ENCODE peak calls at places on chromosomes 13 and 19, in four cellular contexts. One of them, this sample, is unnamed.

GRCh38 chr19:48218964-48219363 is 36.7 kb downstream of the CARD8 start:
- DNase-seq in IMR-90: peak; percentile 22
- DNase-seq in fibroblast of lung: no peak
- DNase-seq in H9: no peak
- DNase-seq in this sample: no peak

GRCh38 chr13:20190481-20191310 is 2.0 kb downstream of the GJB2 start:
- DNase-seq in IMR-90: peak; percentile 90
- DNase-seq in fibroblast of lung: peak; percentile 53
- DNase-seq in H9: no peak
- DNase-seq in this sample: no peak

GRCh38 chr19:51251453-51251790 is 542 bp downstream of the SIGLECL1 start:
- DNase-seq in IMR-90: no peak
- DNase-seq in fibroblast of lung: no peak
- DNase-seq in H9: no peak
- DNase-seq in this sample: no peak

GRCh38 chr19:3162418-3163229 is 15.9 kb upstream of the S1PR4 start:
- DNase-seq in IMR-90: no peak
- DNase-seq in fibroblast of lung: no peak
- DNase-seq in H9: no peak
- DNase-seq in this sample: no peak

GRCh38 chr13:23766939-23767338 is 122.3 kb downstream of the MIPEP start:
- DNase-seq in IMR-90: no peak
- DNase-seq in fibroblast of lung: no peak
- DNase-seq in H9: no peak
- DNase-seq in this sample: no peak

GRCh38 chr19:10891360-10892108 is 20.2 kb downstream of the CARM1 start:
- DNase-seq in IMR-90: no peak
- DNase-seq in fibroblast of lung: peak; percentile 18
- DNase-seq in H9: peak; percentile 26
- DNase-seq in this sample: no peak

GRCh38 chr13:41384749-41385503 is 72.4 kb upstream of the RGCC start:
- DNase-seq in IMR-90: peak; percentile 15
- DNase-seq in fibroblast of lung: peak; percentile 36
- DNase-seq in H9: no peak
- DNase-seq in this sample: no peak

GRCh38 chr13:64075543-64076271 is 2660.1 kb upstream of the PCDH20 start:
- DNase-seq in IMR-90: no peak
- DNase-seq in fibroblast of lung: no peak
- DNase-seq in H9: no peak
- DNase-seq in this sample: peak; percentile 86

GRCh38 chr13:113423225-113424170 is 29.8 kb downstream of the ADPRHL1 start:
- DNase-seq in IMR-90: no peak
- DNase-seq in fibroblast of lung: no peak
- DNase-seq in H9: no peak
- DNase-seq in this sample: no peak

GRCh38 chr19:46420056-46420455 is 6.7 kb upstream of the CCDC8 start:
- DNase-seq in IMR-90: no peak
- DNase-seq in fibroblast of lung: no peak
- DNase-seq in H9: no peak
- DNase-seq in this sample: no peak

GRCh38 chr19:32166238-32166637 is 179.2 kb upstream of the ZNF507 start:
- DNase-seq in IMR-90: no peak
- DNase-seq in fibroblast of lung: no peak
- DNase-seq in H9: no peak
- DNase-seq in this sample: no peak

GRCh38 chr19:46606681-46607440 is 5.7 kb downstream of the CALM3 start:
- DNase-seq in IMR-90: no peak
- DNase-seq in fibroblast of lung: no peak
- DNase-seq in H9: no peak
- DNase-seq in this sample: no peak

DNA sequence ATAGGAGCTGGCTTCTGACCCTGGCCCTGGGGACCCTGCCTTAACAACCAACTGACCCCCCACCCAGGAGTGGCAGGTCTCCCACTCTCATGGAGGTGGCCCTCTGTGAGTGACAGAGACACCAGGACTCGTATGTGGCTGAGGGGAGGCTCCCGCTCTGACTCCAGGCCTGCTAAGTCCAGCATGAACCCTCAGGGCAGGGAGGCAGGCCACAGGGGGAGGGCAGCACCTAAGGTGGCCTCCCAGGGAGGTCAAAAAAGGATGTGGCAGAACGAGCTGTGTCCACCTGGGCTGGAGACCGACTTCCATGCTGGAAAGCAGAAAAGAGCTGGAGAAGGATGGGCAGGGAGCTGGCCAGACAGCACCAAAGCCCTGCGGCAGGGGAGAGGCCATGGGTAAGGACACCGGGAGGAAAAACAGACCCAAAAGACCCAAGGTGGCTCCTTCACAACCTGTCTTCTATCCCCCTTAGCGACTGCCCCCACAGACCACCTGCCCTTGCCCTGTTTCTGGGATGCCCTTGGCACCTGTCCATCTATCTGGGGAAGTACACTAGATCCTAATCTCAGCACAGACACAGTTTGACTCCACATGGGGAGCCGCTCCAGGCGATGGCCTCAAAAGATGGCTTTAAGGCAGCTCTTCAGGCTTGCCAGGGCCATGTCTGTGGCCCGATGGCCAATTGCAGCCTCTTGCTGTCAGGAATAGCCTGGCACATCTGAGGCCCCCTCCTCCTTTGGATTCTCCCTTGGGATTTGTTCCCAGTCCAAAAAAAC is 10.5 kb upstream of the SLC35E1 start:
- DNase-seq in IMR-90: no peak
- DNase-seq in fibroblast of lung: no peak
- DNase-seq in H9: no peak
- DNase-seq in this sample: no peak
- H4K20me1 ChIP-seq in IMR-90: peaks cover 97% of the 10 kb centered on the region
- H4K20me1 ChIP-seq in fibroblast of lung: peaks cover 4% of the 10 kb centered on the region
- H4K20me1 ChIP-seq in H9: no peaks in the 10 kb centered on the region
- H4K20me1 ChIP-seq in this sample: peaks cover 91% of the 10 kb centered on the region

DNA sequence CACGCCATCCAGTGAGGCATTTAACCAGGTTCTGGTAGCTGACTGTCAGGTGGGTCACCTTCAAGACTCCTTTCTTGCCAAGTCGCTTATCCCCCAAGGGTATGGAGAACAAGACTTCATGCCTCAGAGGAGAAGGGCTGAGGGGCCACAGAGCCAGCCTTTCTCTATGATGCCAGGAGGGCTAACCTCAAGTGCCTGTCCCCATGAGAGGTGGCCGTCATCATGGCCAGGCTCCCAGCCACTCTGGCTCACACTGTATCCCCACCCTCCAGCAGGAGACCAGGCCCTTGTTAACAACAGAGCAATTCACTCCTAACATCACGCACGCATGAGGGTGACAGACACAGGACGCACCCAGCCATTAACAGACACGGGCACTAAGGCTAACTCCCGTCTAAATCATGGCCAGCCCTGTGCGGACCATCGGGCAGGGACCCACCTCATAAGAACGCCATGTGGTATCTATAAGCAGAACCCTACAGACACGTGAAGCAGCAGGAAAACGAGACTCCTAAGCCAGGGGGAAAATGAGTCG is 38.6 kb upstream of the ISYNA1 start:
- DNase-seq in IMR-90: no peak
- DNase-seq in fibroblast of lung: no peak
- DNase-seq in H9: no peak
- DNase-seq in this sample: no peak
- H3K4me1 ChIP-seq in IMR-90: peaks cover 40% of the 10 kb centered on the region
- H3K4me1 ChIP-seq in fibroblast of lung: peaks cover 17% of the 10 kb centered on the region
- H3K4me1 ChIP-seq in H9: no peaks in the 10 kb centered on the region
- H3K4me1 ChIP-seq in this sample: peaks cover 22% of the 10 kb centered on the region

DNA sequence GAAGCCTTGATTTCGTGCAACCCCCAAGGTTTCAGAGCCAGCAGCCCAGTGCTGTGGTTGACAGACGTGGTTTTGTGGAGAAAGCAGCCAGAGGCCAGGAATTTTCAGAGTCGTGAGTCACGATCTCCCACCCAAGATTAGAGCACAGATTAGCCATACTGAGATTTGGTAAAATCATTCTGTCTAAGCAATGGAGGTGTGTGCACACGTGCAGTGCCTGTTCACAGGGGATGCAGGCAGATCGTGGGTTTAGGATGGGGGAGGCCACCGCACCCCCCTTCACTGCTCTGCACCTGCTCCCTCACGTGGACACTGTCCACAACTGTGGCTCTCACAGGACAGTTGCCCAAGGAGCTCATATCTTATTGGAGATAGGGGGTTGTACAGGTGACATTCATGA is 46.6 kb upstream of the GPR183 start:
- DNase-seq in IMR-90: peak; percentile 46
- DNase-seq in fibroblast of lung: no peak
- DNase-seq in H9: no peak
- DNase-seq in this sample: no peak
- H3K4me2 ChIP-seq in IMR-90: no peak overlapping the region
- H3K4me2 ChIP-seq in fibroblast of lung: no peak overlapping the region
- H3K4me2 ChIP-seq in H9: no peak overlapping the region
- H3K4me2 ChIP-seq in this sample: no peak overlapping the region

DNA sequence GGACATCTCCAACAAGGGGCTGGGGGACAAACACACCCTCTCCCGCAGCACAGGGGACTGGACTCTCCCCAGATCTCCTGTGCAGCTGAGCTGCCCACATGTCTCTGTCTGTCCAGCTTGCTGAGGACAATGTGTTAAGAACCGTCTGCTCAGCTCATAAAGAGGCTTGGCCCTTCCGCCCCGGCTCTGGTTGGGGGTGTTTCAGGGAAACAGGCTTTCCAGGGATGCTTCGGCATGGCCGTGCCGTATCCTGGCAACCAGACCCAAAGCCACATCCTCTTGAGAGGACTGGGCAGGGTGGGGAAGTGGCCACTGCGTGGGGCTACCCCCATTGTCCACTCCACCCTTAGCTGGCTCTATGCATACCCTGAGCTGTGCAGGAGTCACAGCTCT is 41.1 kb upstream of the CHST8 start:
- DNase-seq in IMR-90: no peak
- DNase-seq in fibroblast of lung: no peak
- DNase-seq in H9: no peak
- DNase-seq in this sample: no peak
- H4K20me1 ChIP-seq in IMR-90: no peaks in the 10 kb centered on the region
- H4K20me1 ChIP-seq in fibroblast of lung: no peaks in the 10 kb centered on the region
- H4K20me1 ChIP-seq in H9: no peaks in the 10 kb centered on the region
- H4K20me1 ChIP-seq in this sample: no peaks in the 10 kb centered on the region

GRCh38 chr13:76719955-76720354 is 166.2 kb downstream of the KCTD12 start:
- DNase-seq in IMR-90: no peak
- DNase-seq in fibroblast of lung: no peak
- DNase-seq in H9: no peak
- DNase-seq in this sample: no peak
- H3K4me1 ChIP-seq in IMR-90: peaks cover 6% of the 10 kb centered on the region
- H3K4me1 ChIP-seq in fibroblast of lung: peaks cover 5% of the 10 kb centered on the region
- H3K4me1 ChIP-seq in H9: peaks cover 4% of the 10 kb centered on the region
- H3K4me1 ChIP-seq in this sample: no peaks in the 10 kb centered on the region

This sample was measured in PC-9.